ENCODE peak calls at places on chromosomes 3 and 15, in eight cellular contexts. C is naive thymus-derived CD4-positive, alpha-beta T cell; H is GM12892; K is activated T-cell treated with anti-CD3 and anti-CD28 coated beads for 24 hours; I is brain microvascular endothelial cell; U is globus pallidus; R is CD4-positive, alpha-beta T cell; V is effector memory CD4-positive, alpha-beta T cell. X is an unnamed sample.

GRCh38 chr3:155218470-155218869 is 75.0 kb downstream of the STRIT1 start:
- DNase-seq in K (no peak), H (no peak), U (no peak), V (no peak), I (no peak), C (no peak), R (no peak), X (no peak)

GRCh38 chr15:59801649-59802048 is 112.5 kb upstream of the BNIP2 start:
- DNase-seq in H (no peak), I (no peak), C (no peak), K (no peak), U (no peak), R (no peak), V (no peak), X (no peak)

GRCh38 chr15:77966540-77967290 is 110.8 kb downstream of the TBC1D2B start:
- DNase-seq in R (peak), V (no peak), U (peak), I (peak), K (no peak), C (no peak), H (no peak), X (no peak)

GRCh38 chr15:47289667-47290066 is 427.6 kb upstream of the SEMA6D start:
- DNase-seq in K (no peak), R (no peak), H (no peak), U (no peak), C (no peak), V (no peak), I (no peak), X (no peak)

GRCh38 chr15:89740137-89740536 is 10.9 kb downstream of the MESP1 start:
- DNase-seq in R (peak), I (peak), H (no peak), U (peak), V (peak), C (peak), K (peak), X (peak)

GRCh38 chr3:189947948-189948723 is 172.6 kb downstream of the P3H2 start:
- DNase-seq in K (peak), H (no peak), R (no peak), U (no peak), C (no peak), I (peak), V (no peak), X (no peak)

GRCh38 chr3:66470956-66471686 is 29.7 kb downstream of the LRIG1 start:
- DNase-seq in I (no peak), V (no peak), U (no peak), C (no peak), R (no peak), K (no peak), H (no peak), X (no peak)

GRCh38 chr3:40323946-40324345 is 14.4 kb downstream of the EIF1B start:
- DNase-seq in V (no peak), U (no peak), R (no peak), H (no peak), K (no peak), I (no peak), C (no peak), X (no peak)

GRCh38 chr15:29952245-29952644 is 130.0 kb upstream of the TJP1 start:
- DNase-seq in I (no peak), C (no peak), R (no peak), V (no peak), H (no peak), K (no peak), U (peak), X (no peak)

GRCh38 chr3:53196575-53197407 is 35.8 kb downstream of the PRKCD start:
- DNase-seq in I (peak), U (peak), C (no peak), V (peak), H (no peak), R (peak), K (no peak), X (peak)

GRCh38 chr15:85681391-85681790 is 113.3 kb downstream of the KLHL25 start:
- DNase-seq in V (no peak), H (no peak), K (no peak), R (no peak), C (no peak), I (no peak), U (no peak), X (no peak)

GRCh38 chr3:63874769-63875168 is 11.1 kb downstream of the ATXN7 start:
- DNase-seq in I (no peak), U (no peak), V (no peak), H (no peak), C (no peak), R (no peak), K (no peak), X (no peak)

GRCh38 chr3:53320697-53321096 is 26.6 kb downstream of the DCP1A start:
- DNase-seq in V (no peak), U (no peak), R (no peak), K (no peak), I (no peak), C (no peak), H (no peak), X (no peak)

GRCh38 chr3:177640319-177640997 is 443.2 kb upstream of the TBL1XR1 start:
- DNase-seq in U (no peak), K (no peak), I (no peak), R (no peak), V (no peak), C (no peak), H (no peak), X (no peak)

GRCh38 chr15:58396181-58396580 is 35.6 kb upstream of the LIPC start:
- DNase-seq in U (no peak), I (peak), H (no peak), K (no peak), V (no peak), R (no peak), C (no peak), X (no peak)

GRCh38 chr15:72902245-72902928 is 118.8 kb upstream of the ADPGK start:
- DNase-seq in K (no peak), U (peak), C (no peak), I (peak), R (no peak), H (no peak), V (no peak), X (peak)

X was measured in mucosa of gallbladder.